ENCODE peak calls at places on chromosomes 16 and 17, in ten cellular contexts. R is adrenal gland, W is testis, H is esophagus squamous epithelium, D is right lobe of liver, Q is A549, X is spleen, U is GM12891, M is breast epithelium, C is uterus. F is an unnamed sample.

GRCh38 chr17:28071891-28072606 is 29.6 kb downstream of the NLK start:
- DNase-seq in U (no peak), W (no peak), D (no peak), H (no peak), C (no peak), Q (no peak), M (no peak), X (no peak), R (no peak), F (no peak)

GRCh38 chr17:51857052-51857593 is 301.4 kb downstream of the CA10 start:
- DNase-seq in R (no peak), X (no peak), C (no peak), M (no peak), W (no peak), U (no peak), D (no peak), Q (no peak), H (no peak), F (no peak)

GRCh38 chr17:67491009-67491677 is 114.1 kb downstream of the PITPNC1 start:
- DNase-seq in C (peak), X (peak), H (no peak), U (no peak), W (peak), R (peak), M (peak), Q (peak), D (peak), F (no peak)

GRCh38 chr16:50830698-50831097 is 88.8 kb downstream of the CYLD start:
- DNase-seq in H (no peak), W (no peak), C (no peak), M (no peak), R (no peak), Q (no peak), X (no peak), U (no peak), D (no peak), F (no peak)

GRCh38 chr16:19879241-19879792 is 5.3 kb downstream of the GPRC5B start:
- DNase-seq in D (no peak), U (no peak), C (no peak), X (no peak), W (no peak), H (no peak), Q (no peak), R (peak), M (peak), F (no peak)

GRCh38 chr16:23302045-23302956 is at the start of gene SCNN1B:
- DNase-seq in X (no peak), H (no peak), U (no peak), W (no peak), Q (no peak), M (no peak), C (no peak), R (no peak), D (no peak), F (no peak)

GRCh38 chr17:72123964-72124791 is 3.4 kb downstream of the SOX9 start:
- DNase-seq in C (no peak), Q (no peak), U (no peak), M (no peak), R (no peak), X (no peak), D (no peak), W (peak), H (no peak), F (no peak)

GRCh38 chr17:918102-918740 is 61.4 kb downstream of the NXN start:
- DNase-seq in W (no peak), C (no peak), R (no peak), Q (no peak), H (no peak), M (no peak), D (no peak), X (peak), U (no peak), F (no peak)

GRCh38 chr16:85557976-85558589 is 55.0 kb upstream of the GSE1 start:
- DNase-seq in W (no peak), H (no peak), U (no peak), Q (no peak), D (no peak), X (no peak), R (no peak), C (no peak), M (peak), F (peak)

GRCh38 chr17:57970706-57971105 is 15.5 kb upstream of the CUEDC1 start:
- DNase-seq in W (no peak), R (no peak), Q (no peak), C (no peak), D (no peak), U (no peak), X (no peak), H (no peak), M (no peak), F (no peak)

GRCh38 chr17:34299918-34300600 is 14.5 kb downstream of the CCL11 start:
- DNase-seq in H (no peak), W (no peak), X (no peak), U (no peak), M (no peak), R (no peak), Q (no peak), D (no peak), C (no peak), F (no peak)

GRCh38 chr16:74778646-74779045 is 4.0 kb upstream of the FA2H start:
- DNase-seq in D (no peak), U (no peak), R (no peak), H (no peak), W (no peak), M (no peak), C (no peak), Q (no peak), X (no peak), F (no peak)

GRCh38 chr16:54655171-54655590 is 275.5 kb upstream of the IRX5 start:
- DNase-seq in Q (no peak), U (no peak), C (peak), R (peak), D (peak), W (no peak), M (no peak), H (no peak), X (no peak), F (no peak)

GRCh38 chr16:70778901-70779309 is 22.1 kb downstream of the VAC14 start:
- DNase-seq in X (no peak), M (peak), C (peak), H (no peak), R (peak), D (no peak), Q (peak), U (no peak), W (peak), F (peak)

GRCh38 chr17:38730526-38731379 is 612 bp downstream of the CISD3 start:
- DNase-seq in W (peak), C (peak), D (peak), M (no peak), U (no peak), X (peak), Q (peak), H (no peak), R (peak), F (peak)

DNA sequence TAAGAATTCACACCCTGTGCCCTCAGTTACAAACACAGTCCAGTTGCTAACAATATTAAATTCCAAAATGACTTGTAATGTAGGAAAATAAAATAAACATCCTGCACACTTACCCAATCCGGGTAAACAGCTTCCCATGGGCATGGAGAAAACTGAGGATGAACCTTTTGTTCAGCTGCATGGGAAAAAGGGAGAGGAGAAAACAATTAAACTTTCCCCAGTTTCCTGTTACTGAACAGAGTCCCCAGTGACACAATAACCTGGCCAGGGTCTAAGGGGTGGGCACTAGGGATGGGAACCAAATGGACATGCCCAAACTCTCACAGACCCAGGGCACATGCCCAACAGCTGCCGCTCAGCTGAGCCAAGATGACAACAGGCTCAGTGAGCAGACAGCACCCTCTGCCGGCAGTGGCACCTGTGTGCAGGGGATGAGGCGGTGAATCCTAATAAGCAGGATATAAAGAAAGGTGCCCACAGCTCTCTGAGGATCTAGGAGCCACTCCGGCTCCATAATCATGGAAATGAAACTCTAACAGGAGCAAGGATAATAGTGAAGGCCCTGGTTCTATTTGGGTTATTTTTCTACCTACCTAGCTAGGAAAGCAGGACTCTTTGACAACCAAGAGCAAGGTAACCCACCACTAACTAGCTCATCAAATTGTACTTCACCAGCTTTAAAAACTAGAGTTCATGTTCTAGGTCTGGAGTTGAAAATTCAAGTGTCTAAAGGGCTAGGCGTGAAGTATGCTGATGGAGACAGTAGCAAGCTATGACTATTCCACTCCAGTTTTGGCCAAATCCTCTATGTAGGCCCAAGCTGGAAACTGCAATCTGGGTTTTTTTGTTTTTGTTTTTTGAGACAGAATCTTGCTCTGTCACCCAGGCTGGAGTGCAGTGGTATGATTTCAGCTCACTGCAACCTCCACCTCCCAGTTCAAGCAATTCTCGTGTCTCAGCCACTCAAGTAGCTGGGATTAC is 58.8 kb downstream of the SMG6 start:
- DNase-seq in W (peak), C (peak), U (peak), X (peak), H (no peak), D (peak), R (peak), Q (peak), M (peak), F (peak)
- TF ChIP-seq POLR2A in W (no peak), C (no peak), U (no peak), X (no peak), H (no peak), D (no peak), R (no peak), Q (no peak), M (no peak), F (no peak)

GRCh38 chr17:8847891-8848290 is 19.6 kb downstream of the PIK3R6 start:
- DNase-seq in D (no peak), R (no peak), W (no peak), H (no peak), X (no peak), C (no peak), M (no peak), Q (no peak), U (no peak), F (no peak)
- TF ChIP-seq POLR2A in D (no peak), R (no peak), W (no peak), H (no peak), X (no peak), C (no peak), M (no peak), Q (no peak), U (no peak), F (no peak)

GRCh38 chr17:16434662-16435061 is 19.3 kb downstream of the TRPV2 start:
- DNase-seq in M (no peak), H (no peak), W (no peak), U (no peak), X (no peak), R (no peak), Q (no peak), D (no peak), C (no peak), F (no peak)
- TF ChIP-seq POLR2A in M (no peak), H (no peak), W (no peak), U (peak), X (no peak), R (no peak), Q (no peak), D (no peak), C (no peak), F (peak)

DNA sequence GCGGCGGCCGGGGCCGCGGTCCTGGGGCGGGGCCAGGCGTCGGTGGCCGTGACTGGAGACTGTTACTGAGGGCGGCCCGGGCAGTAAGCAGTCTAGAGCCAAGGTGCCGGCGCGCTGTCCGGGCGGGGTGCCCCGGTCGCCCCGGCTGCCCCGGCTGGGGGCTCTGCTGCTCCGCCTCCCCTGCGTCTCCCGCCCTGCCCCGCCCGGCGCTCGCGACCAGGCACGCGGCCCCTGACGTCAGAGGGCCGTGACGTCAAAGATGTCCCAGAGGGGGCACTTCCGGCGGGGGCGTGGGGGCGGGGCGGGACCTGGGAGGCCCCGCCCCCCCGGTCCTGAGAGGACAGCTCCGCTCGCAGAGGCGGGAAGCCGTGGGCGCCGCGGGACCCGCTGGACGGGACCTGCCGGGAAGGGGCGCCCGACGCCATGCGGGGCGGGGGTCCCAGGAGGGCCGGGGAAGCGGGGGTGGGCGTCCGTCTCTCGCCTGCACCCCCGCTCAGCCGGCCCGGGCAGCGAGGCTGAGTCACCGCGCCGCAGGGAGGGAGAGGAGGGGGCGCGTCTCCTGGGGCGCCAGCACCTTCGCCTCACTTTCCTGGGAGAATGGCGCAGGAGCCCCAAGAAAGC is 4.5 kb upstream of the HIC1 start:
- DNase-seq in M (peak), D (peak), Q (peak), U (no peak), R (peak), H (no peak), W (peak), C (peak), X (peak), F (peak)
- TF ChIP-seq POLR2A in M (no peak), D (no peak), Q (no peak), U (no peak), R (no peak), H (no peak), W (no peak), C (no peak), X (no peak), F (no peak)

GRCh38 chr17:65008877-65009276 is 47.7 kb downstream of the GNA13 start:
- DNase-seq in M (no peak), D (no peak), C (no peak), R (no peak), Q (no peak), X (no peak), W (no peak), H (no peak), U (no peak), F (no peak)
- TF ChIP-seq POLR2A in M (no peak), D (no peak), C (no peak), R (no peak), Q (no peak), X (no peak), W (no peak), H (no peak), U (no peak), F (no peak)

GRCh38 chr17:16488572-16488997 is 3.4 kb downstream of the LRRC75A start:
- DNase-seq in R (peak), Q (no peak), M (no peak), C (no peak), U (no peak), W (peak), D (no peak), H (no peak), X (no peak), F (peak)
- TF ChIP-seq POLR2A in R (no peak), Q (no peak), M (no peak), C (no peak), U (no peak), W (no peak), D (no peak), H (no peak), X (no peak), F (no peak)

GRCh38 chr17:33016920-33017319 is 25.3 kb downstream of the SPACA3 start:
- DNase-seq in U (no peak), C (no peak), H (no peak), X (no peak), W (no peak), D (no peak), M (no peak), R (no peak), Q (no peak), F (no peak)

GRCh38 chr17:33015716-33016346 is 24.2 kb downstream of the SPACA3 start:
- DNase-seq in M (no peak), H (no peak), C (no peak), U (no peak), R (no peak), D (no peak), Q (no peak), W (no peak), X (no peak), F (no peak)

GRCh38 chr17:33013596-33014375 is 22.1 kb downstream of the SPACA3 start:
- DNase-seq in W (no peak), Q (no peak), M (no peak), R (no peak), H (no peak), C (no peak), X (no peak), U (no peak), D (no peak), F (no peak)

GRCh38 chr17:33014751-33015150 is 23.1 kb downstream of the SPACA3 start:
- DNase-seq in C (no peak), X (no peak), R (no peak), Q (peak), M (no peak), H (no peak), W (no peak), D (peak), U (no peak), F (no peak)

DNA sequence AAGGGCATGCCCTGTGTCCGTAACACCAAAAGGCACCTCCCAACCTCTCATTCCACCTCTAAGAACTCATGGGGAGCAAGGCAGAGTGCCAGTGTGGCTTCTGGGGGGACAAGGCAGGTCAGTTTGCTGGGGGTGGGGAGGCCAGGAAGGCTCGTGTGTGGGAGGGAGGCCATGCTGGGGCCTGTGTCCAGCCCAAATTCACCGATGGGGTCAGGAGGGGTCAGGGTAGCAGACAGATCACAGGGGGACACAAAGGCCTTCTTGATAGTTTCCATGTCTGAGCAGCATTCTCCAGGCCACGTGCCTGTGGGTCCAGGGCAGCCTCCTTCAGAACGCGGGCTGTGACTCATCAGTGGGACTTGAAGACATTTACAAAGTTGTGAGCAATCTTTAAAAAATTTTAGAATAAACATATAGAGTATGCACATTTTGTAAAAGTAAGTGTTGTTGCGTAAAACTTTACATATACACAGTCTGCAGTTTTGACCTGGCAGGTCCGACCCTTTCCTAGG is 20.9 kb downstream of the SPACA3 start:
- DNase-seq in D (no peak), H (no peak), Q (peak), C (no peak), X (no peak), M (no peak), U (no peak), R (no peak), W (no peak), F (no peak)
- TF ChIP-seq POLR2A in D (no peak), H (no peak), Q (no peak), C (no peak), X (no peak), M (no peak), U (no peak), R (no peak), W (no peak), F (no peak)

F was measured in erythroblast.